ENCODE peak calls at places on chromosomes 3 and 15, in seven cellular contexts. U is GM23248; J is SW480; N is stimulated activated CD4-positive, alpha-beta T cell treated with anti-CD3 and anti-CD28 coated beads, TNF-alpha, amount 100 ng/mL, for 4 hours; H is KBM-7; Y is NCI-H446; F is HTR-8/SVneo. I is an unnamed sample.

GRCh38 chr3:14606663-14607339 is 44.8 kb upstream of the CCDC174 start:
- DNase-seq in U (peak), J (peak), N (no peak), H (no peak), Y (no peak), F (no peak), I (no peak)

GRCh38 chr15:66269326-66270090 is 16.0 kb upstream of the MEGF11 start:
- DNase-seq in U (peak), J (peak), N (no peak), H (peak), Y (no peak), F (peak), I (peak)

GRCh38 chr3:50121416-50122032 is 32.8 kb downstream of the RBM5 start:
- DNase-seq in U (peak), J (peak), N (peak), H (peak), Y (peak), F (peak), I (peak)

GRCh38 chr3:162489853-162490252 is 993.2 kb downstream of the OTOL1 start:
- DNase-seq in U (peak), J (peak), N (no peak), H (no peak), Y (no peak), F (no peak), I (no peak)

GRCh38 chr3:124459678-124460077 is 270.6 kb upstream of the UMPS start:
- DNase-seq in U (peak), J (no peak), N (no peak), H (no peak), Y (no peak), F (no peak), I (no peak)

GRCh38 chr3:108215876-108216275 is 6.3 kb downstream of the IFT57 start:
- DNase-seq in U (no peak), J (no peak), N (no peak), H (no peak), Y (no peak), F (no peak), I (no peak)

GRCh38 chr15:66944121-66944520 is 121.3 kb upstream of the SMAD3 start:
- DNase-seq in U (no peak), J (no peak), N (no peak), H (no peak), Y (no peak), F (no peak), I (no peak)

GRCh38 chr3:174125267-174125844 is 727.8 kb downstream of the NLGN1 start:
- DNase-seq in U (peak), J (no peak), N (no peak), H (peak), Y (peak), F (peak), I (peak)

GRCh38 chr3:50484681-50485263 is 18.7 kb downstream of the CACNA2D2 start:
- DNase-seq in U (no peak), J (no peak), N (no peak), H (no peak), Y (no peak), F (no peak), I (no peak)

GRCh38 chr15:51121118-51121517 is 26.4 kb upstream of the TNFAIP8L3 start:
- DNase-seq in U (peak), J (no peak), N (no peak), H (peak), Y (no peak), F (peak), I (no peak)

GRCh38 chr3:49081429-49081828 is 12.4 kb downstream of the QRICH1 start:
- DNase-seq in U (no peak), J (no peak), N (no peak), H (no peak), Y (no peak), F (no peak), I (no peak)

I was measured in Ammon's horn.